ENCODE peak calls at places on chromosome 13, in eight cellular contexts. V is fibroblast of mammary gland, N is tibial artery, Q is neural crest cell, R is AG04450, O is ovary, M is mesothelial cell of epicardium, A is Caco-2. U is an unnamed sample.

GRCh38 chr13:73387318-73387717 is 328.5 kb downstream of the KLF5 start:
- DNase-seq in R (no peak), N (no peak), O (no peak), A (no peak), Q (no peak), V (no peak), M (no peak), U (no peak)

GRCh38 chr13:78595819-78596700 is 7.3 kb downstream of the POU4F1 start:
- DNase-seq in Q (no peak), V (no peak), M (no peak), O (no peak), N (no peak), R (no peak), A (no peak), U (no peak)

GRCh38 chr13:20258208-20258962 is 26.3 kb upstream of the GJB6 start:
- DNase-seq in M (no peak), Q (no peak), V (peak), A (no peak), R (no peak), N (no peak), O (no peak), U (no peak)

GRCh38 chr13:35789335-35790166 is 313.1 kb upstream of the MAB21L1 start:
- DNase-seq in N (no peak), R (no peak), O (no peak), A (peak), M (no peak), Q (no peak), V (peak), U (no peak)

GRCh38 chr13:33611016-33611805 is 206.7 kb upstream of the RFC3 start:
- DNase-seq in R (peak), V (peak), A (no peak), Q (peak), O (peak), N (peak), M (no peak), U (no peak)

GRCh38 chr13:27001705-27002104 is 169.9 kb downstream of the USP12 start:
- DNase-seq in M (no peak), V (no peak), N (no peak), R (no peak), A (peak), O (no peak), Q (no peak), U (no peak)

GRCh38 chr13:94263038-94263437 is 216.4 kb downstream of the DCT start:
- DNase-seq in N (no peak), R (no peak), Q (no peak), O (no peak), A (no peak), V (no peak), M (no peak), U (no peak)

GRCh38 chr13:32178763-32179162 is 136.4 kb downstream of the ZAR1L start:
- DNase-seq in R (no peak), O (no peak), A (no peak), V (no peak), Q (no peak), M (no peak), N (no peak), U (no peak)

GRCh38 chr13:108621421-108621820 is 8.0 kb upstream of the MYO16 start:
- DNase-seq in V (no peak), Q (no peak), M (no peak), A (no peak), N (no peak), O (no peak), R (no peak), U (no peak)

GRCh38 chr13:25468330-25469178 is 96.8 kb downstream of the ATP8A2 start:
- DNase-seq in O (no peak), M (peak), A (no peak), V (no peak), Q (peak), R (no peak), N (no peak), U (no peak)

GRCh38 chr13:105442941-105443340 is 1092.5 kb downstream of the EFNB2 start:
- DNase-seq in M (no peak), A (no peak), O (no peak), N (no peak), V (peak), R (peak), Q (no peak), U (no peak)

GRCh38 chr13:27261376-27261775 is 9.3 kb upstream of the RASL11A start:
- DNase-seq in R (no peak), O (no peak), V (no peak), Q (no peak), A (no peak), N (no peak), M (no peak), U (no peak)

GRCh38 chr13:94712812-94713555 is 639 bp upstream of the SOX21 start:
- DNase-seq in R (no peak), N (no peak), O (peak), M (no peak), A (peak), Q (peak), V (peak), U (no peak)

GRCh38 chr13:38686635-38687245 is at the start of gene FREM2:
- DNase-seq in V (no peak), R (no peak), M (peak), O (peak), N (no peak), Q (peak), A (peak), U (no peak)

GRCh38 chr13:33207616-33207964 is 78.0 kb downstream of the STARD13 start:
- DNase-seq in N (no peak), Q (no peak), R (peak), V (peak), O (no peak), A (no peak), M (no peak), U (no peak)

GRCh38 chr13:67230774-67231480 is 791 bp upstream of the PCDH9 start:
- DNase-seq in A (peak), V (peak), M (peak), R (peak), N (peak), O (peak), Q (peak), U (no peak)

GRCh38 chr13:51122868-51123267 is 11.8 kb upstream of the C13orf42 start:
- DNase-seq in A (peak), M (no peak), V (peak), N (no peak), Q (no peak), R (no peak), O (no peak), U (no peak)

GRCh38 chr13:60111726-60112125 is 52.0 kb downstream of the DIAPH3 start:
- DNase-seq in V (no peak), O (no peak), A (no peak), Q (no peak), M (no peak), R (no peak), N (no peak), U (no peak)

GRCh38 chr13:114167445-114167844 is 11.6 kb upstream of the CFAP97D2 start:
- DNase-seq in V (peak), N (peak), A (no peak), Q (no peak), R (no peak), M (no peak), O (no peak), U (no peak)

GRCh38 chr13:72643339-72643989 is 84.0 kb downstream of the MZT1 start:
- DNase-seq in R (peak), N (peak), A (peak), V (peak), O (peak), Q (peak), M (no peak), U (peak)

GRCh38 chr13:20359335-20359734 is 127.2 kb upstream of the GJB6 start:
- DNase-seq in R (peak), V (peak), A (no peak), Q (no peak), O (no peak), M (no peak), N (no peak), U (no peak)

GRCh38 chr13:113393226-113393571 is 29.3 kb upstream of the GRTP1 start:
- DNase-seq in A (no peak), M (no peak), N (no peak), Q (no peak), V (no peak), O (no peak), R (no peak), U (no peak)

GRCh38 chr13:26721251-26721939 is 39.2 kb downstream of the GPR12 start:
- DNase-seq in V (no peak), A (no peak), R (no peak), O (no peak), Q (no peak), N (no peak), M (no peak), U (no peak)

GRCh38 chr13:29878101-29878500 is 27.7 kb upstream of the UBL3 start:
- DNase-seq in Q (no peak), R (no peak), O (no peak), A (no peak), M (no peak), V (no peak), N (no peak), U (no peak)

GRCh38 chr13:32264407-32264806 is 50.8 kb downstream of the ZAR1L start:
- DNase-seq in N (peak), R (no peak), Q (no peak), O (peak), V (peak), A (no peak), M (no peak), U (no peak)

GRCh38 chr13:35988648-35989081 is 142.5 kb downstream of the DCLK1 start:
- DNase-seq in M (no peak), Q (no peak), O (no peak), A (no peak), R (no peak), N (no peak), V (peak), U (no peak)

GRCh38 chr13:106118996-106119395 is 416.5 kb downstream of the EFNB2 start:
- DNase-seq in V (no peak), N (no peak), A (no peak), M (no peak), Q (no peak), O (no peak), R (no peak), U (no peak)

GRCh38 chr13:19586904-19587634 is 25.7 kb upstream of the TPTE2 start:
- DNase-seq in N (no peak), M (no peak), O (no peak), V (peak), Q (no peak), A (peak), R (no peak), U (no peak)

GRCh38 chr13:44854264-44855060 is 134.8 kb downstream of the NUFIP1 start:
- DNase-seq in A (peak), R (no peak), Q (no peak), M (no peak), N (no peak), V (no peak), O (no peak), U (no peak)

GRCh38 chr13:34421849-34422475 is 520.1 kb upstream of the NBEA start:
- DNase-seq in R (no peak), N (no peak), M (no peak), Q (no peak), A (no peak), V (no peak), O (no peak), U (no peak)

GRCh38 chr13:56869671-56870070 is 271.0 kb upstream of the PRR20A start:
- DNase-seq in A (no peak), N (no peak), Q (no peak), V (no peak), R (no peak), O (no peak), M (no peak), U (no peak)

GRCh38 chr13:27665761-27666160 is 44.1 kb downstream of the POLR1D start:
- DNase-seq in V (no peak), R (no peak), N (no peak), O (no peak), Q (no peak), A (no peak), M (no peak), U (no peak)

GRCh38 chr13:28486144-28486543 is 8.8 kb downstream of the FLT1 start:
- DNase-seq in R (no peak), M (no peak), O (no peak), N (no peak), A (no peak), Q (no peak), V (no peak), U (no peak)

GRCh38 chr13:26007774-26008173 is 44.0 kb downstream of the SHISA2 start:
- DNase-seq in M (no peak), V (no peak), O (no peak), N (no peak), Q (no peak), R (no peak), A (no peak), U (no peak)

GRCh38 chr13:99741979-99742378 is 229.6 kb downstream of the ZIC5 start:
- DNase-seq in R (no peak), N (no peak), M (no peak), O (no peak), Q (no peak), V (no peak), A (no peak), U (no peak)

GRCh38 chr13:22220186-22221160 is 549.6 kb downstream of the FGF9 start:
- DNase-seq in N (no peak), Q (no peak), M (no peak), O (no peak), V (no peak), A (no peak), R (no peak), U (no peak)

GRCh38 chr13:102729560-102730275 is 34.9 kb upstream of the METTL21C start:
- DNase-seq in M (no peak), R (no peak), O (no peak), Q (no peak), A (no peak), V (peak), N (no peak), U (no peak)

GRCh38 chr13:112341976-112342735 is 34.0 kb upstream of the SPACA7 start:
- DNase-seq in V (no peak), A (no peak), N (no peak), M (no peak), R (no peak), O (peak), Q (no peak), U (no peak)
- TF ChIP-seq CTCF in V (no peak), A (no peak), N (no peak), M (no peak), R (no peak), O (no peak), Q (no peak), U (no peak)

DNA sequence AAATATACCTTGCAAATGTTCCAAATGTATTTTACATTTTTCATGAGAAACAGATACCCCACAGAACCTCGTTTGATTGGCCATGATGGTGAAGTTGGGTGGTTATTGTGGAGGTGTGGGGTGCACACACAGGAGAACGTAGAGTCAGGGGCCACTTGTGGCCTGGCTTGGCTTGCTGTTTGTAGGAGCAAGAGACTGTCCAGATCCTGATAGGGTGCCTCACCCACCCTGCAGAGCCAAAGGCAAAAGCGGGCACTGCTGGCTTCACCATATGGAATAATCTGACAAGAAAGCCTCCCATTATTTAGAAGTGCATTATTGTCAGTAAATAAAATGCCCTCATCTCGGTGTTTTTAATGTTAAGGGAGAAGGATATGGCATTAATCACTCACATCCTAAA is 330.2 kb downstream of the TEX29 start:
- DNase-seq in M (no peak), V (no peak), R (no peak), N (no peak), O (no peak), A (no peak), Q (no peak), U (no peak)
- TF ChIP-seq CTCF in M (no peak), V (no peak), R (no peak), N (no peak), O (no peak), A (no peak), Q (no peak), U (no peak)

GRCh38 chr13:42969558-42970172 is 22.4 kb downstream of the EPSTI1 start:
- DNase-seq in M (peak), V (peak), O (peak), N (peak), R (no peak), Q (peak), A (peak), U (peak)
- TF ChIP-seq CTCF in M (peak), V (peak), O (peak), N (peak), R (peak), Q (peak), A (peak), U (no peak)

GRCh38 chr13:110089815-110090214 is 217.1 kb downstream of the COL4A1 start:
- DNase-seq in V (no peak), N (no peak), A (no peak), M (no peak), Q (no peak), R (no peak), O (no peak), U (no peak)
- TF ChIP-seq CTCF in V (peak), N (no peak), A (peak), M (peak), Q (peak), R (peak), O (no peak), U (no peak)

GRCh38 chr13:48001127-48001881 is at the start of gene SUCLA2:
- DNase-seq in O (peak), R (peak), Q (peak), V (peak), N (peak), A (peak), M (peak), U (peak)
- TF ChIP-seq CTCF in O (no peak), R (no peak), Q (no peak), V (no peak), N (no peak), A (no peak), M (no peak), U (no peak)

DNA sequence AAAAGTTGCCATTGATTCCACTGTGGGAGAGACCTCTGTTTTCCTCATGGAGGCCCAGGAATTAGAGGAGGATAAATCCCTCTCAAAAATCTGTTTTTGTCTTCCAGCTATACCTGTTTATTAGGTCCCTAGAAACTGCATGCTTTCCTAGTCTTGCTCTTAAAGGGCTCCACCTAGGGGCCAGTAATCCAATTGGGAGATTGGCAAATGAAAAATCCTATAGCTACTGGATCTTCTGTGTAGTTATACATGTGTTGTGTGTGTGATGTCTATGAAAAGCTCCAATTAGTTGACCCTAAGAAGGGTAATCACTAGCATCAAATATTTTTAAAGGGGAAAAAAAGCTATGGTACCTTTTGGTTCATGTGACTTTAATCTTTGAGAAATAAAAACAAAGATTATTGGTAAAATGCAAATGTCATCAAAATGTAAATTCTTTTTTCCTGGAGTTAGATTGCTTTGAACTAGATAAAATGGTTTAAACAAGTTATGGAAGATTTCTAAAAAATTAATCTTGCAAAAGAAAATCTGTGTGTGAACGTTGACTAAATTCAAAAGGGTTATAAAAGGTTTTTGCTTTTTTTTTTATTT is 63.4 kb upstream of the C1QTNF9B start:
- DNase-seq in N (no peak), Q (no peak), M (no peak), R (no peak), O (no peak), V (peak), A (peak), U (no peak)
- TF ChIP-seq CTCF in N (no peak), Q (peak), M (no peak), R (peak), O (peak), V (peak), A (peak), U (no peak)

GRCh38 chr13:79631260-79631659 is 150.3 kb downstream of the NDFIP2 start:
- DNase-seq in O (no peak), A (peak), M (no peak), V (peak), R (no peak), N (no peak), Q (no peak), U (no peak)
- TF ChIP-seq CTCF in O (no peak), A (peak), M (no peak), V (peak), R (peak), N (peak), Q (peak), U (no peak)

DNA sequence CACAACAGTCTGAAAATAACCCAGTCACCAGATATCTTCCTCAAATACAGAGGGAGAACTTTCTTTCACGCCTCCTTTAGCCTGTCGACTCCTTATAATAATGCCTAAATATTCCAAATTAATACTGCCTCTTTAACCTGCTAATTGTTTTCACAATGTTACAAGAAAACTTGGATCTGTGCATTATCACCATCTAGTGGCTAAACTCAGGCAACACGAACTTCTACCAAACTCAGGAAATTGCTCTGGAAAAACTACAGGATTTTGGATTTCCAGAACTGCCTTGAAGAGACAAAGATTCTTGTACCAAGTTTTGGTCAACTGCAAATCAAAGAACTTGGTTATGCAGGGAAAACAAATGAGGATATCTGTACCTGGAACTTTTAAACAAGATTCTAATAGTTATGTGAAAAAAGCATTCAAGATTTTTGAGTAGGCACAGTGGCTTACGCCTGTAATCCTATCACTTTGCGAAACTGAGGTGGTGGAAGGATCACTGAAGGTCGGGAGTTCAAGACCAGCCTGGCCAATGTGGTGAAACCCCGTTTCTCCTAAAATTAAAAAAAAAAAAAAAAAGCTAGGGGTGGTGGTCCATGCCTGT is 10.8 kb downstream of the CLN5 start:
- DNase-seq in Q (no peak), O (no peak), A (peak), V (peak), R (no peak), N (no peak), M (no peak), U (no peak)
- TF ChIP-seq CTCF in Q (peak), O (peak), A (peak), V (peak), R (peak), N (peak), M (peak), U (no peak)

U was measured in omental fat pad.